ENCODE peak calls at places on chromosomes 7 and 10, in ten cellular contexts. Y is cardiac fibroblast, Z is breast epithelium, E is MM.1S, C is HS-5, X is NCI-H748 treated with DMSO at 0.1 percent for 48 hours, Q is right lobe of liver, F is sciatic nerve, R is hypothalamus, J is GM20000. B is an unnamed sample.

GRCh38 chr7:95865716-95866371 is 93.5 kb downstream of the DYNC1I1 start:
- DNase-seq in Y (peak), Z (no peak), E (no peak), C (no peak), X (peak), Q (no peak), F (no peak), R (no peak), J (no peak), B (no peak)

GRCh38 chr10:93073539-93074136 is at the start of gene CYP26A1:
- DNase-seq in Y (no peak), Z (no peak), E (peak), C (no peak), X (no peak), Q (no peak), F (no peak), R (no peak), J (peak), B (no peak)

GRCh38 chr10:120963587-120964220 is 112.5 kb downstream of the WDR11 start:
- DNase-seq in Y (no peak), Z (no peak), E (no peak), C (no peak), X (no peak), Q (no peak), F (no peak), R (no peak), J (no peak), B (no peak)

GRCh38 chr7:7639421-7639820 is 1.1 kb upstream of the UMAD1 start:
- DNase-seq in Y (peak), Z (no peak), E (no peak), C (no peak), X (no peak), Q (no peak), F (no peak), R (no peak), J (no peak), B (no peak)

GRCh38 chr7:117190746-117191435 is 132.0 kb downstream of the WNT2 start:
- DNase-seq in Y (no peak), Z (no peak), E (no peak), C (no peak), X (no peak), Q (no peak), F (no peak), R (no peak), J (no peak), B (no peak)

GRCh38 chr7:136869991-136870798 is 1.7 kb downstream of the CHRM2 start:
- DNase-seq in Y (peak), Z (no peak), E (no peak), C (no peak), X (no peak), Q (peak), F (no peak), R (no peak), J (no peak), B (no peak)

GRCh38 chr7:129376076-129376777 is 58.0 kb upstream of the STRIP2 start:
- DNase-seq in Y (peak), Z (no peak), E (peak), C (no peak), X (peak), Q (no peak), F (no peak), R (no peak), J (peak), B (no peak)

GRCh38 chr7:151632750-151633515 is 113.2 kb upstream of the RHEB start:
- DNase-seq in Y (peak), Z (no peak), E (peak), C (no peak), X (no peak), Q (peak), F (peak), R (no peak), J (peak), B (no peak)

GRCh38 chr7:32381024-32381601 is 109.1 kb downstream of the LSM5 start:
- DNase-seq in Y (no peak), Z (no peak), E (no peak), C (no peak), X (no peak), Q (no peak), F (no peak), R (no peak), J (no peak), B (no peak)

GRCh38 chr7:71824356-71824755 is 587.8 kb downstream of the CALN1 start:
- DNase-seq in Y (no peak), Z (no peak), E (no peak), C (no peak), X (no peak), Q (no peak), F (no peak), R (no peak), J (no peak), B (no peak)

GRCh38 chr10:86688398-86688921 is 20.1 kb downstream of the LDB3 start:
- DNase-seq in Y (peak), Z (no peak), E (peak), C (peak), X (peak), Q (peak), F (no peak), R (peak), J (peak), B (peak)

GRCh38 chr10:3125527-3126170 is 46.9 kb downstream of the PITRM1 start:
- DNase-seq in Y (no peak), Z (no peak), E (no peak), C (no peak), X (no peak), Q (no peak), F (no peak), R (no peak), J (no peak), B (no peak)

GRCh38 chr7:14752301-14752700 is 150.2 kb downstream of the DGKB start:
- DNase-seq in Y (no peak), Z (no peak), E (no peak), C (no peak), X (no peak), Q (no peak), F (no peak), R (no peak), J (no peak), B (no peak)

GRCh38 chr7:140010194-140010895 is 52.4 kb downstream of the PARP12 start:
- DNase-seq in Y (no peak), Z (no peak), E (no peak), C (no peak), X (no peak), Q (no peak), F (no peak), R (no peak), J (peak), B (no peak)

GRCh38 chr7:42614636-42615035 is 297.2 kb downstream of the C7orf25 start:
- DNase-seq in Y (no peak), Z (no peak), E (no peak), C (no peak), X (no peak), Q (no peak), F (no peak), R (no peak), J (no peak), B (no peak)

GRCh38 chr10:104350146-104350635 is 3.4 kb upstream of the CFAP58 start:
- DNase-seq in Y (peak), Z (no peak), E (peak), C (no peak), X (peak), Q (no peak), F (no peak), R (no peak), J (peak), B (no peak)

GRCh38 chr10:132406181-132406580 is 9.2 kb downstream of the PWWP2B start:
- DNase-seq in Y (no peak), Z (no peak), E (no peak), C (no peak), X (no peak), Q (no peak), F (no peak), R (no peak), J (no peak), B (no peak)

GRCh38 chr10:4663162-4663992 is 162.6 kb upstream of the AKR1E2 start:
- DNase-seq in Y (peak), Z (no peak), E (no peak), C (peak), X (peak), Q (peak), F (peak), R (no peak), J (peak), B (no peak)

GRCh38 chr7:149296368-149296767 is 34.4 kb downstream of the ZNF783 start:
- DNase-seq in Y (no peak), Z (no peak), E (no peak), C (no peak), X (no peak), Q (no peak), F (no peak), R (no peak), J (no peak), B (no peak)

GRCh38 chr10:22805304-22805703 is 90.9 kb upstream of the PIP4K2A start:
- DNase-seq in Y (peak), Z (no peak), E (no peak), C (no peak), X (no peak), Q (no peak), F (peak), R (peak), J (no peak), B (no peak)

GRCh38 chr7:42235734-42236133 is 1.3 kb downstream of the GLI3 start:
- DNase-seq in Y (peak), Z (no peak), E (no peak), C (no peak), X (no peak), Q (no peak), F (no peak), R (no peak), J (no peak), B (no peak)

GRCh38 chr10:60422809-60423208 is 33.1 kb upstream of the ANK3 start:
- DNase-seq in Y (no peak), Z (no peak), E (no peak), C (no peak), X (no peak), Q (no peak), F (no peak), R (no peak), J (no peak), B (no peak)

GRCh38 chr7:18754766-18755165 is 259.2 kb downstream of the HDAC9 start:
- DNase-seq in Y (peak), Z (no peak), E (no peak), C (no peak), X (no peak), Q (no peak), F (no peak), R (no peak), J (no peak), B (no peak)

GRCh38 chr10:69800109-69800508 is 1.6 kb upstream of the COL13A1 start:
- DNase-seq in Y (peak), Z (no peak), E (peak), C (no peak), X (no peak), Q (no peak), F (no peak), R (no peak), J (peak), B (peak)

GRCh38 chr7:108723343-108723957 is 153.8 kb downstream of the DNAJB9 start:
- DNase-seq in Y (no peak), Z (no peak), E (no peak), C (no peak), X (no peak), Q (no peak), F (no peak), R (no peak), J (no peak), B (no peak)

GRCh38 chr7:91596287-91596686 is 284.2 kb downstream of the MTERF1 start:
- DNase-seq in Y (no peak), Z (no peak), E (no peak), C (no peak), X (no peak), Q (no peak), F (no peak), R (no peak), J (no peak), B (no peak)

GRCh38 chr7:156155988-156156733 is 343.9 kb upstream of the SHH start:
- DNase-seq in Y (no peak), Z (no peak), E (no peak), C (no peak), X (peak), Q (no peak), F (peak), R (no peak), J (no peak), B (no peak)

GRCh38 chr7:47724335-47724982 is 142.5 kb upstream of the TNS3 start:
- DNase-seq in Y (peak), Z (no peak), E (no peak), C (peak), X (no peak), Q (no peak), F (no peak), R (no peak), J (no peak), B (no peak)

GRCh38 chr7:43244782-43245181 is 132.3 kb downstream of the HECW1 start:
- DNase-seq in Y (no peak), Z (no peak), E (no peak), C (no peak), X (no peak), Q (no peak), F (no peak), R (no peak), J (no peak), B (no peak)

GRCh38 chr10:69961864-69962745 is 90.5 kb upstream of the MACROH2A2 start:
- DNase-seq in Y (no peak), Z (no peak), E (no peak), C (no peak), X (no peak), Q (no peak), F (peak), R (no peak), J (no peak), B (no peak)

GRCh38 chr10:66586073-66586472 is 339.8 kb upstream of the LRRTM3 start:
- DNase-seq in Y (peak), Z (no peak), E (peak), C (no peak), X (no peak), Q (no peak), F (no peak), R (no peak), J (no peak), B (no peak)

GRCh38 chr7:46210467-46210866 is 289.4 kb upstream of the IGFBP3 start:
- DNase-seq in Y (no peak), Z (no peak), E (no peak), C (no peak), X (no peak), Q (no peak), F (no peak), R (no peak), J (no peak), B (no peak)

GRCh38 chr7:149598721-149599308 is 101.2 kb upstream of the ZNF746 start:
- DNase-seq in Y (peak), Z (no peak), E (peak), C (no peak), X (no peak), Q (no peak), F (no peak), R (no peak), J (peak), B (no peak)

GRCh38 chr10:77832243-77832642 is 94.3 kb downstream of the DLG5 start:
- DNase-seq in Y (no peak), Z (no peak), E (no peak), C (no peak), X (no peak), Q (no peak), F (no peak), R (no peak), J (no peak), B (no peak)

B was measured in frontal cortex.